ENCODE peak calls at places on chromosomes 11 and 22, in ten cellular contexts. A is A549; M is iPS-NIHi11; G is ACHN; F is Karpas-422; Q is Right ventricle myocardium inferior; E is ecto neural progenitor cell; C is fibroblast of gingiva; P is CD8-positive, alpha-beta memory T cell; I is cerebellum. T is an unnamed sample.

GRCh38 chr11:10181811-10182210 is 112.2 kb downstream of the SBF2 start:
- DNase-seq in A (peak; percentile 45), E (no peak), P (no peak), Q (no peak), C (peak; percentile 53), G (peak; percentile 34), M (no peak), I (no peak), F (peak; percentile 46), T (peak; percentile 32)

GRCh38 chr22:41197046-41197807 is 7.9 kb upstream of the L3MBTL2 start:
- DNase-seq in Q (peak; percentile 92), C (peak; percentile 45), G (peak; percentile 69), P (peak; percentile 84), E (peak; percentile 89), M (peak; percentile 97), F (peak; percentile 92), A (peak; percentile 57), I (peak; percentile 96), T (peak; percentile 56)

GRCh38 chr22:36362819-36363377 is 24.9 kb downstream of the MYH9 start:
- DNase-seq in P (no peak), C (no peak), G (no peak), Q (no peak), A (no peak), F (no peak), E (no peak), I (no peak), M (no peak), T (no peak)

GRCh38 chr11:11265994-11266606 is 87.0 kb downstream of the CSNK2A3 start:
- DNase-seq in P (peak; percentile 35), I (no peak), G (peak; percentile 36), F (peak; percentile 93), Q (no peak), M (peak; percentile 89), C (no peak), A (peak; percentile 39), E (peak; percentile 75), T (no peak)

GRCh38 chr11:8075119-8075726 is 5.8 kb upstream of the TUB start:
- DNase-seq in G (no peak), M (no peak), P (no peak), C (no peak), I (no peak), F (no peak), Q (no peak), E (no peak), A (no peak), T (no peak)

GRCh38 chr22:30015846-30016245 is 64.4 kb upstream of the HORMAD2 start:
- DNase-seq in E (no peak), I (no peak), Q (no peak), G (peak; percentile 38), F (no peak), P (no peak), M (no peak), C (peak; percentile 44), A (no peak), T (no peak)

GRCh38 chr11:80146231-80146630 is 705.4 kb upstream of the TENM4 start:
- DNase-seq in Q (no peak), M (no peak), F (no peak), G (peak; percentile 94), A (no peak), P (no peak), I (no peak), C (no peak), E (no peak), T (no peak)

GRCh38 chr11:99865951-99866350 is 821.1 kb upstream of the ARHGAP42 start:
- DNase-seq in Q (no peak), P (no peak), A (no peak), E (no peak), G (peak; percentile 1), M (no peak), I (no peak), F (no peak), C (no peak), T (no peak)

GRCh38 chr22:29330291-29330690 is 14.8 kb upstream of the RASL10A start:
- DNase-seq in I (no peak), P (no peak), M (no peak), E (no peak), G (no peak), Q (no peak), A (no peak), C (no peak), F (no peak), T (no peak)

GRCh38 chr11:94650756-94651155 is 83.6 kb downstream of the PIWIL4 start:
- DNase-seq in F (no peak), M (no peak), A (no peak), I (no peak), E (peak; percentile 28), P (no peak), Q (peak; percentile 88), C (peak; percentile 95), G (no peak), T (no peak)

GRCh38 chr11:112886707-112887370 is 74.4 kb upstream of the NCAM1 start:
- DNase-seq in C (no peak), G (no peak), E (no peak), I (no peak), M (no peak), F (no peak), P (no peak), A (no peak), Q (no peak), T (no peak)

GRCh38 chr11:62477927-62478326 is 59.1 kb downstream of the SCGB1A1 start:
- DNase-seq in A (no peak), P (no peak), E (no peak), Q (no peak), I (no peak), G (no peak), M (no peak), F (no peak), C (no peak), T (no peak)

GRCh38 chr22:23497016-23497885 is 82.8 kb downstream of the IGLL1 start:
- DNase-seq in G (no peak), Q (no peak), M (no peak), I (no peak), C (no peak), P (no peak), E (no peak), F (no peak), A (no peak), T (no peak)

GRCh38 chr22:32795214-32795596 is 6.3 kb upstream of the TIMP3 start:
- DNase-seq in G (no peak), A (no peak), I (no peak), E (no peak), M (no peak), P (no peak), C (no peak), F (no peak), Q (no peak), T (no peak)

GRCh38 chr11:83659466-83659865 is 373.3 kb upstream of the CCDC90B start:
- DNase-seq in Q (no peak), M (no peak), P (no peak), I (no peak), E (no peak), G (no peak), C (no peak), F (no peak), A (no peak), T (no peak)

GRCh38 chr22:30002861-30003489 is 77.3 kb upstream of the HORMAD2 start:
- DNase-seq in I (no peak), C (no peak), A (no peak), G (no peak), P (no peak), E (no peak), F (no peak), M (no peak), Q (no peak), T (no peak)

GRCh38 chr11:118462178-118462577 is 25.9 kb downstream of the KMT2A start:
- DNase-seq in M (no peak), F (no peak), G (no peak), P (no peak), C (no peak), E (no peak), A (no peak), Q (no peak), I (no peak), T (no peak)

GRCh38 chr11:88680806-88681205 is 343.3 kb upstream of the CTSC start:
- DNase-seq in A (no peak), M (no peak), Q (no peak), C (no peak), F (no peak), G (no peak), E (no peak), I (no peak), P (no peak), T (no peak)

GRCh38 chr11:78163828-78164227 is 24.4 kb upstream of the ALG8 start:
- DNase-seq in M (no peak), I (no peak), P (no peak), G (no peak), Q (no peak), C (no peak), A (no peak), E (no peak), F (no peak), T (no peak)

GRCh38 chr11:74929431-74930363 is 19.2 kb downstream of the XRRA1 start:
- DNase-seq in E (peak; percentile 52), M (peak; percentile 67), G (peak; percentile 82), Q (no peak), C (peak; percentile 84), F (peak; percentile 95), A (peak; percentile 91), P (peak; percentile 49), I (peak; percentile 54), T (peak; percentile 89)

GRCh38 chr11:36306888-36307287 is 10.8 kb downstream of the PRR5L start:
- DNase-seq in A (peak; percentile 33), C (peak; percentile 52), I (no peak), G (peak; percentile 63), M (peak; percentile 37), Q (no peak), P (no peak), F (peak; percentile 74), E (no peak), T (peak; percentile 36)

GRCh38 chr11:69149646-69150045 is 6.1 kb upstream of the SMIM38 start:
- DNase-seq in Q (no peak), C (no peak), M (no peak), A (no peak), F (no peak), G (no peak), I (no peak), E (no peak), P (no peak), T (no peak)

GRCh38 chr11:88494857-88495256 is 157.3 kb upstream of the CTSC start:
- DNase-seq in G (no peak), P (no peak), Q (no peak), I (no peak), A (peak; percentile 13), F (no peak), E (no peak), M (peak; percentile 12), C (no peak), T (no peak)

GRCh38 chr11:69442807-69443137 is 38.7 kb upstream of the LINC01488 start:
- DNase-seq in E (no peak), F (no peak), G (no peak), I (no peak), A (no peak), M (no peak), C (peak; percentile 71), P (no peak), Q (no peak), T (peak; percentile 80)

GRCh38 chr11:94722735-94723134 is 45.4 kb upstream of the AMOTL1 start:
- DNase-seq in C (no peak), A (no peak), P (no peak), I (no peak), G (no peak), F (no peak), Q (no peak), E (no peak), M (no peak), T (no peak)

GRCh38 chr11:30481385-30481784 is 104.8 kb downstream of the MPPED2 start:
- DNase-seq in P (no peak), E (no peak), G (no peak), A (no peak), I (no peak), Q (no peak), M (no peak), F (no peak), C (no peak), T (no peak)